ENCODE peak calls at places on chromosomes 4 and X, in four cellular contexts. One of them, this sample, is unnamed.
A peak's percentile ranks its signal among the peaks of the same experiment; 100 is the strongest.

GRCh38 chr4:71648448-71648847 is 135.4 kb downstream of the GC start:
- DNase-seq in heart left ventricle: no peak
- DNase-seq in PC-3: peak; percentile 97
- DNase-seq in breast epithelium: no peak
- DNase-seq in this sample: no peak

GRCh38 chr4:2116687-2117400 is 57.7 kb downstream of the NAT8L start:
- DNase-seq in heart left ventricle: no peak
- DNase-seq in PC-3: no peak
- DNase-seq in breast epithelium: no peak
- DNase-seq in this sample: no peak

GRCh38 chrX:86910027-86910426 is 607.6 kb upstream of the KLHL4 start:
- DNase-seq in heart left ventricle: no peak
- DNase-seq in PC-3: no peak
- DNase-seq in breast epithelium: no peak
- DNase-seq in this sample: no peak

GRCh38 chr4:183364025-183364424 is 41.8 kb upstream of the CLDN24 start:
- DNase-seq in heart left ventricle: no peak
- DNase-seq in PC-3: no peak
- DNase-seq in breast epithelium: no peak
- DNase-seq in this sample: no peak

GRCh38 chrX:13891367-13892146 is 74.7 kb upstream of the GPM6B start:
- DNase-seq in heart left ventricle: no peak
- DNase-seq in PC-3: no peak
- DNase-seq in breast epithelium: peak; percentile 57
- DNase-seq in this sample: no peak

GRCh38 chr4:85823295-85823694 is 348.3 kb downstream of the ARHGAP24 start:
- DNase-seq in heart left ventricle: peak; percentile 54
- DNase-seq in PC-3: peak; percentile 21
- DNase-seq in breast epithelium: no peak
- DNase-seq in this sample: no peak

GRCh38 chrX:31837445-31837844 is 765.6 kb upstream of the FTHL17 start:
- DNase-seq in heart left ventricle: no peak
- DNase-seq in PC-3: no peak
- DNase-seq in breast epithelium: no peak
- DNase-seq in this sample: no peak

GRCh38 chr4:48570646-48571220 is 80.7 kb downstream of the ZAR1 start:
- DNase-seq in heart left ventricle: no peak
- DNase-seq in PC-3: peak; percentile 34
- DNase-seq in breast epithelium: no peak
- DNase-seq in this sample: no peak

GRCh38 chrX:146907391-146908240 is 93.1 kb upstream of the CXorf51A start:
- DNase-seq in heart left ventricle: no peak
- DNase-seq in PC-3: no peak
- DNase-seq in breast epithelium: no peak
- DNase-seq in this sample: no peak

GRCh38 chrX:10047631-10048030 is 80.5 kb downstream of the CLDN34 start:
- DNase-seq in heart left ventricle: no peak
- DNase-seq in PC-3: no peak
- DNase-seq in breast epithelium: peak; percentile 39
- DNase-seq in this sample: no peak

GRCh38 chrX:85084770-85085393 is 81.2 kb downstream of the APOOL start:
- DNase-seq in heart left ventricle: no peak
- DNase-seq in PC-3: peak; percentile 55
- DNase-seq in breast epithelium: no peak
- DNase-seq in this sample: no peak

GRCh38 chrX:118497180-118497814 is 1.7 kb downstream of the DOCK11 start:
- DNase-seq in heart left ventricle: no peak
- DNase-seq in PC-3: no peak
- DNase-seq in breast epithelium: no peak
- DNase-seq in this sample: no peak

GRCh38 chrX:88584283-88584682 is 162.7 kb upstream of the CPXCR1 start:
- DNase-seq in heart left ventricle: no peak
- DNase-seq in PC-3: no peak
- DNase-seq in breast epithelium: no peak
- DNase-seq in this sample: no peak

GRCh38 chr4:160026720-160027119 is 923.8 kb downstream of the RAPGEF2 start:
- DNase-seq in heart left ventricle: no peak
- DNase-seq in PC-3: peak; percentile 61
- DNase-seq in breast epithelium: no peak
- DNase-seq in this sample: no peak

GRCh38 chr4:43564107-43564506 is 671.6 kb downstream of the GRXCR1 start:
- DNase-seq in heart left ventricle: no peak
- DNase-seq in PC-3: no peak
- DNase-seq in breast epithelium: no peak
- DNase-seq in this sample: no peak

GRCh38 chr4:15670576-15670975 is 11.1 kb upstream of the FAM200B start:
- DNase-seq in heart left ventricle: no peak
- DNase-seq in PC-3: no peak
- DNase-seq in breast epithelium: no peak
- DNase-seq in this sample: no peak
- H3K4me1 ChIP-seq in heart left ventricle: no peaks in the 10 kb centered on the region
- H3K4me1 ChIP-seq in PC-3: peaks cover 15% of the 10 kb centered on the region
- H3K4me1 ChIP-seq in breast epithelium: no peaks in the 10 kb centered on the region
- H3K4me1 ChIP-seq in this sample: peaks cover 6% of the 10 kb centered on the region

DNA sequence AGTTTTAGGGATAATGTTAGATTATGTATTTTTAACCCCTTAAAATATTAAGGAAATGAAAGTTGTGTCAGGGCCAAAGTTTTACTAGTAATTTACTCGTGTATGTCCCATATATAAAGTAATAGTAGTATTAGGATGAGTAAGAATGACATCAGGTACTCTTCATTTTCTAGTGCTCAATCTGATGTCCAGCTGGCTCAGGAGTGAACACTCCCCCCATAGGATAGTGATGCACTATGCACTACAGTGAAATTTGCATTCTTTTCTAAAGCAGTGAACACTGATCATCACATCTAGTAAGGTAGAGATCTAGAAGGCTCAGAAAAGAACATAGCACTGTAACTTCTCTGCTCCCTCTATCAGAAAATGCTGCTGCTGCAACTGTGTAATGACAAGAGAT is 409.7 kb downstream of the GLUD2 start:
- DNase-seq in heart left ventricle: no peak
- DNase-seq in PC-3: no peak
- DNase-seq in breast epithelium: no peak
- DNase-seq in this sample: no peak
- TF ChIP-seq CTCF in heart left ventricle: no peak
- TF ChIP-seq CTCF in PC-3: no peak
- TF ChIP-seq CTCF in breast epithelium: no peak
- TF ChIP-seq CTCF in this sample: no peak

GRCh38 chr4:56656346-56656643 is 24.8 kb downstream of the HOPX start:
- DNase-seq in heart left ventricle: peak; percentile 38
- DNase-seq in PC-3: no peak
- DNase-seq in breast epithelium: no peak
- DNase-seq in this sample: no peak
- H3K27me3 ChIP-seq in heart left ventricle: peaks cover 19% of the 10 kb centered on the region
- H3K27me3 ChIP-seq in PC-3: no peaks in the 10 kb centered on the region
- H3K27me3 ChIP-seq in breast epithelium: peaks cover 28% of the 10 kb centered on the region
- H3K27me3 ChIP-seq in this sample: peaks cover 58% of the 10 kb centered on the region

GRCh38 chr4:6969826-6970800 is 60.5 kb downstream of the TBC1D14 start:
- DNase-seq in heart left ventricle: no peak
- DNase-seq in PC-3: no peak
- DNase-seq in breast epithelium: no peak
- DNase-seq in this sample: peak; percentile 57
- H3K4me1 ChIP-seq in heart left ventricle: no peaks in the 10 kb centered on the region
- H3K4me1 ChIP-seq in PC-3: no peaks in the 10 kb centered on the region
- H3K4me1 ChIP-seq in breast epithelium: no peaks in the 10 kb centered on the region
- H3K4me1 ChIP-seq in this sample: peaks cover 15% of the 10 kb centered on the region

GRCh38 chrX:101803451-101803850 is 128.4 kb downstream of the ZMAT1 start:
- DNase-seq in heart left ventricle: no peak
- DNase-seq in PC-3: peak; percentile 44
- DNase-seq in breast epithelium: no peak
- DNase-seq in this sample: no peak
- TF ChIP-seq CTCF in heart left ventricle: peak; percentile 58
- TF ChIP-seq CTCF in PC-3: peak; percentile 70
- TF ChIP-seq CTCF in breast epithelium: peak; percentile 28
- TF ChIP-seq CTCF in this sample: peak; percentile 23

GRCh38 chr4:178136736-178137345 is 694.6 kb upstream of the AGA start:
- DNase-seq in heart left ventricle: no peak
- DNase-seq in PC-3: no peak
- DNase-seq in breast epithelium: no peak
- DNase-seq in this sample: no peak

GRCh38 chr4:178138491-178138890 is 696.3 kb upstream of the AGA start:
- DNase-seq in heart left ventricle: no peak
- DNase-seq in PC-3: no peak
- DNase-seq in breast epithelium: no peak
- DNase-seq in this sample: no peak

GRCh38 chr4:178142724-178143123 is 700.5 kb upstream of the AGA start:
- DNase-seq in heart left ventricle: no peak
- DNase-seq in PC-3: no peak
- DNase-seq in breast epithelium: no peak
- DNase-seq in this sample: no peak

GRCh38 chr4:178140326-178140915 is 698.2 kb upstream of the AGA start:
- DNase-seq in heart left ventricle: no peak
- DNase-seq in PC-3: no peak
- DNase-seq in breast epithelium: no peak
- DNase-seq in this sample: no peak

DNA sequence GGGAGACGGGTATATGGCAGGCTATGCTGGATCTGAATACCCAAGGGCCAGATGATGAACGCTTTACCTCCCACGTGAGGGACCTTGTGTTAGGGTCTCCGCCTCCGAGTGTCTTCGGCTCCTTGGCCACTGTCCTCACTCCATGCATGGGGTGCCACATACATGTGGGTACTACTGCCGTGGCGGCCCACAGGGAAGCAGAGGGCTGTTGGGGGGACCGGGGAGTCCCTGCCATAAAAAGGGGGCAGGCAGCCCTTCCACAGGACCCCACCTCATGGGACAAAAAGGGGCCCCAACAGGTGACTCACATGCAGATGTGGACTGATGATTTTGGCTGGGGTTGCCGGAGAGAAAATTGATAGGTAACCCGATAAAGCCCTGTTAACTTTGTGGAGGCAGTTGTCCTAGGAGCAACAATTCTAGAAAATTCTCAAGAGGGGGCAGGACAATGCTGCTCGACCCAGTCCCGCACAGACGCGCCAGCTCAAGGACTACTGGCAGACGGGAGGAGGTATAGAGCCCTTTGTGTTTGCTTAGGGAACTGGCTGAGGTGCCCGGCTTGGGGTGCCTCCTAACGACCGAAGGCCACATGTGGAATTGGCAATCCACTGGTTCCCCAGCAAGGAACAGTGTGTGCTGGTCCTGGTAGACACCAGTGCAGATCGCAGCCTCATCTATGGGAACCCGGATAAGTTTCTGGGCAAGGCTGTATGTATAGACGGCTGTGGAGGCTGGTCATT is 695.7 kb upstream of the AGA start:
- DNase-seq in heart left ventricle: no peak
- DNase-seq in PC-3: no peak
- DNase-seq in breast epithelium: no peak
- DNase-seq in this sample: no peak
- H3K27me3 ChIP-seq in heart left ventricle: no peaks in the 10 kb centered on the region
- H3K27me3 ChIP-seq in PC-3: no peaks in the 10 kb centered on the region
- H3K27me3 ChIP-seq in breast epithelium: no peaks in the 10 kb centered on the region
- H3K27me3 ChIP-seq in this sample: no peaks in the 10 kb centered on the region

GRCh38 chr4:79650794-79651431 is 242.9 kb upstream of the GK2 start:
- DNase-seq in heart left ventricle: no peak
- DNase-seq in PC-3: no peak
- DNase-seq in breast epithelium: no peak
- DNase-seq in this sample: no peak
- H3K4me1 ChIP-seq in heart left ventricle: no peaks in the 10 kb centered on the region
- H3K4me1 ChIP-seq in PC-3: peaks cover 25% of the 10 kb centered on the region
- H3K4me1 ChIP-seq in breast epithelium: no peaks in the 10 kb centered on the region
- H3K4me1 ChIP-seq in this sample: no peaks in the 10 kb centered on the region

GRCh38 chr4:175791221-175791620 is 20.8 kb downstream of the GPM6A start:
- DNase-seq in heart left ventricle: no peak
- DNase-seq in PC-3: no peak
- DNase-seq in breast epithelium: no peak
- DNase-seq in this sample: no peak

GRCh38 chr4:175784986-175785525 is 27.0 kb downstream of the GPM6A start:
- DNase-seq in heart left ventricle: no peak
- DNase-seq in PC-3: no peak
- DNase-seq in breast epithelium: no peak
- DNase-seq in this sample: no peak

GRCh38 chr4:175790067-175790466 is 22.0 kb downstream of the GPM6A start:
- DNase-seq in heart left ventricle: no peak
- DNase-seq in PC-3: no peak
- DNase-seq in breast epithelium: no peak
- DNase-seq in this sample: no peak

GRCh38 chr4:175789632-175790031 is 22.4 kb downstream of the GPM6A start:
- DNase-seq in heart left ventricle: no peak
- DNase-seq in PC-3: no peak
- DNase-seq in breast epithelium: no peak
- DNase-seq in this sample: no peak

DNA sequence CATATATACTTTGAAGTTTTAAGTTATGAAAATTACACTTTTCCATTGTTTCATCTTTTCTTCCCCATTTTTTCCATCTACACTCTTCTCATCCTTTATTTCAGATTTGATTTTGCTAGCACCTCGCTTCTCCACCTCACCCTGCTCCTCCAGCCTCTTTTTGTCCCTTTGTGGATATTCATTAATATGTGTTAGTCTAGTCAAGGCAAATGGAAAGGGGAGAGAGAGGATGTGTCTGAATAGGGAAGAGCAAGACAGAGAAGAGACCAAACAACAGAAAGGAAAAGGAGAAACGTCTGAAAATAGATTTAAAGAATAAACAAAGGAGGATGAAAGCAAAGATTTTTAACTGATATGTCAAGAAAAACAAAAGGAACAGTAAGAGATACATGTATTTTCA is 24.1 kb downstream of the GPM6A start:
- DNase-seq in heart left ventricle: no peak
- DNase-seq in PC-3: no peak
- DNase-seq in breast epithelium: no peak
- DNase-seq in this sample: no peak
- TF ChIP-seq CTCF in heart left ventricle: no peak
- TF ChIP-seq CTCF in PC-3: no peak
- TF ChIP-seq CTCF in breast epithelium: no peak
- TF ChIP-seq CTCF in this sample: no peak